ENCODE peak calls at places on chromosomes 3 and 15, in five cellular contexts. O is mesenchymal stem cell, E is H9, I is neuronal stem cell, Z is trophoblast cell. F is an unnamed sample.

GRCh38 chr15:22823495-22824128 is 14.9 kb upstream of the NIPA2 start:
- DNase-seq in O (no peak), E (no peak), I (no peak), Z (no peak), F (no peak)

GRCh38 chr3:51974963-51975856 is at the start of gene ABHD14A:
- DNase-seq in O (peak), E (peak), I (peak), Z (peak), F (no peak)

GRCh38 chr15:58399737-58400136 is 32.1 kb upstream of the LIPC start:
- DNase-seq in O (no peak), E (no peak), I (no peak), Z (no peak), F (no peak)

GRCh38 chr3:58164916-58165821 is 45.6 kb downstream of the DNASE1L3 start:
- DNase-seq in O (no peak), E (no peak), I (peak), Z (no peak), F (no peak)

GRCh38 chr3:28328188-28329151 is 20.1 kb upstream of the ZCWPW2 start:
- DNase-seq in O (peak), E (no peak), I (peak), Z (no peak), F (no peak)

GRCh38 chr3:186137051-186137685 is 28.3 kb upstream of the ETV5 start:
- DNase-seq in O (no peak), E (no peak), I (no peak), Z (peak), F (no peak)

GRCh38 chr15:54528021-54528420 is 549.8 kb downstream of the UNC13C start:
- DNase-seq in O (no peak), E (no peak), I (no peak), Z (no peak), F (no peak)

GRCh38 chr3:65039754-65040210 is 352.0 kb upstream of the ADAMTS9 start:
- DNase-seq in O (peak), E (no peak), I (no peak), Z (no peak), F (no peak)

GRCh38 chr3:126567696-126568438 is 9.1 kb upstream of the C3orf22 start:
- DNase-seq in O (no peak), E (peak), I (no peak), Z (no peak), F (peak)

GRCh38 chr3:99562990-99563607 is 75.3 kb upstream of the COL8A1 start:
- DNase-seq in O (no peak), E (no peak), I (no peak), Z (peak), F (no peak)

GRCh38 chr3:29255854-29256696 is 24.8 kb upstream of the RBMS3 start:
- DNase-seq in O (peak), E (no peak), I (no peak), Z (no peak), F (no peak)

GRCh38 chr3:63900459-63900858 is 11.7 kb downstream of the SCAANT1 start:
- DNase-seq in O (no peak), E (no peak), I (no peak), Z (no peak), F (no peak)

GRCh38 chr3:159798951-159799350 is 189.7 kb upstream of the IL12A start:
- DNase-seq in O (peak), E (no peak), I (no peak), Z (peak), F (no peak)

GRCh38 chr3:134369861-134370596 is 4.2 kb downstream of the AMOTL2 start:
- DNase-seq in O (no peak), E (peak), I (no peak), Z (no peak), F (no peak)

GRCh38 chr15:78979456-78980320 is 34.8 kb upstream of the CTSH start:
- DNase-seq in O (peak), E (peak), I (peak), Z (peak), F (peak)

GRCh38 chr3:150149651-150150051 is 179.0 kb upstream of the PFN2 start:
- DNase-seq in O (peak), E (no peak), I (no peak), Z (peak), F (no peak)

GRCh38 chr3:14386254-14386653 is 16.2 kb upstream of the SLC6A6 start:
- DNase-seq in O (no peak), E (no peak), I (no peak), Z (no peak), F (no peak)

GRCh38 chr15:55649058-55649423 is 60.9 kb upstream of the PYGO1 start:
- DNase-seq in O (peak), E (no peak), I (no peak), Z (peak), F (no peak)

GRCh38 chr3:68866157-68866556 is 66.2 kb downstream of the TAFA4 start:
- DNase-seq in O (peak), E (no peak), I (no peak), Z (no peak), F (no peak)

GRCh38 chr3:109888026-109888425 is 550.7 kb upstream of the DPPA4 start:
- DNase-seq in O (no peak), E (no peak), I (no peak), Z (no peak), F (no peak)

GRCh38 chr3:51340989-51341636 is 44.0 kb upstream of the MANF start:
- DNase-seq in O (peak), E (peak), I (no peak), Z (no peak), F (no peak)

GRCh38 chr3:32297366-32297765 is 58.9 kb downstream of the CMTM8 start:
- DNase-seq in O (peak), E (no peak), I (no peak), Z (peak), F (no peak)

GRCh38 chr3:42267878-42268277 is 1.9 kb upstream of the CCK start:
- DNase-seq in O (no peak), E (no peak), I (no peak), Z (no peak), F (no peak)

GRCh38 chr3:46573701-46574100 is 7.6 kb upstream of the LRRC2 start:
- DNase-seq in O (no peak), E (peak), I (no peak), Z (no peak), F (no peak)

GRCh38 chr3:12830785-12831581 is 10.4 kb downstream of the RPL32 start:
- DNase-seq in O (no peak), E (no peak), I (no peak), Z (no peak), F (no peak)

GRCh38 chr3:167575000-167575399 is 78.7 kb downstream of the WDR49 start:
- DNase-seq in O (no peak), E (peak), I (peak), Z (no peak), F (peak)

GRCh38 chr3:135226057-135226456 is 431.0 kb downstream of the EPHB1 start:
- DNase-seq in O (no peak), E (no peak), I (no peak), Z (no peak), F (no peak)

GRCh38 chr3:171774516-171774915 is 35.8 kb downstream of the PLD1 start:
- DNase-seq in O (no peak), E (no peak), I (no peak), Z (no peak), F (no peak)

GRCh38 chr3:3800076-3800448 is 831 bp downstream of the LRRN1 start:
- DNase-seq in O (no peak), E (peak), I (peak), Z (no peak), F (no peak)

GRCh38 chr3:141385386-141386079 is 17.2 kb downstream of the ZBTB38 start:
- DNase-seq in O (no peak), E (no peak), I (no peak), Z (no peak), F (no peak)

GRCh38 chr15:25134546-25134945 is 179.8 kb downstream of the SNRPN start:
- DNase-seq in O (peak), E (no peak), I (no peak), Z (no peak), F (no peak)

GRCh38 chr3:45947361-45947760 is 4.1 kb downstream of the CXCR6 start:
- DNase-seq in O (peak), E (no peak), I (no peak), Z (no peak), F (no peak)

GRCh38 chr3:50347187-50347813 is 1.8 kb upstream of the ZMYND10 start:
- DNase-seq in O (peak), E (peak), I (peak), Z (peak), F (no peak)

GRCh38 chr3:43364926-43365325 is 78.6 kb downstream of the SNRK start:
- DNase-seq in O (no peak), E (no peak), I (no peak), Z (no peak), F (no peak)

GRCh38 chr3:31804251-31805051 is 176.6 kb downstream of the OSBPL10 start:
- DNase-seq in O (peak), E (no peak), I (no peak), Z (no peak), F (no peak)

GRCh38 chr15:36601952-36602351 is 22.5 kb downstream of the CDIN1 start:
- DNase-seq in O (no peak), E (no peak), I (no peak), Z (no peak), F (no peak)

GRCh38 chr15:73760330-73760729 is 7.2 kb upstream of the INSYN1 start:
- DNase-seq in O (no peak), E (no peak), I (no peak), Z (no peak), F (no peak)

DNA sequence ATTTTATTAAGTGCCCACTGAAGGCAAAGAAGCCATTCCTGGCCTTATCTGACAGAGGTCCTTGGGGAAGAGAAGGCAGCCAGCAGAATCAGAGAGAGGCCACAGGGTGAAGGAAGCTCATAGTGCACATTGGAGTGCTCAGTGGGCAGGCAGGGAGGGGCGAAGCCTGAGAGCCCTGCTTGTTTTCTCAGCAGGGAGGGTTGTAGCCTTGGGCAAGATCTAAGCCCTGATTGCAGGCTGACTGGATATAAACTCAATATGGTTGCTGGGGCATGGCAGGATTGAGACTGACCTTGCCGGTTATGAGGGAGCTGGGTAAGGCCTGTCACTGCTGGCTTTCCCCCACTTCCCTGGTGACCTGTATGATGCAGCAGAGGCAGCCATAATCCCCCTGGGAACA is 7.5 kb upstream of the IGSF11 start:
- DNase-seq in O (no peak), E (no peak), I (no peak), Z (no peak), F (no peak)
- H2BK12ac ChIP-seq in O (no peak), E (no peak), I (no peak), Z (no peak), F (no peak)

GRCh38 chr3:182142928-182143327 is 431.2 kb downstream of the SOX2 start:
- DNase-seq in O (no peak), E (peak), I (no peak), Z (no peak), F (no peak)
- H2BK12ac ChIP-seq in O (no peak), E (no peak), I (no peak), Z (no peak), F (no peak)

DNA sequence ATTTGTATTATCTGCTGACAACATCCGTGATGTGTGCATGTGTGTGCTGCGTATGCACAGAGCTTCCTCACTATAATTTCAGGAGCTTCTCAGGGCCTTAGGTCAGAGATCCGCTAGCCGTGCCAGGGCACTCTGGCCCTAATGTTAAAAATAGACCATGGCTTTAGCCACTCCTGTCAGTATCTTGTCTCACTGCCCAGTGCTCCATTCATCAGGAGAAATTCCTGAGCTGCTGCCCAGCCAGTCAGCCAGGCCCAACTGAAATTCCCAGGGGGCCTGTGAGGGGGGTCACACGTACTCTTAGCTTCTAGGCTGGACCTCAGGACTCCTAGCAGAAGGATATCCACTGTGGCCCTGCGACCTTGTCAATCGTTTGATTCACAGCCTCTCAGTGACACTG is 70.0 kb upstream of the ABHD2 start:
- DNase-seq in O (no peak), E (no peak), I (no peak), Z (no peak), F (no peak)
- H2BK12ac ChIP-seq in O (no peak), E (no peak), I (no peak), Z (peak), F (peak)

GRCh38 chr15:75992897-75993296 is 19.3 kb downstream of the NRG4 start:
- DNase-seq in O (no peak), E (no peak), I (no peak), Z (no peak), F (no peak)

GRCh38 chr15:75985966-75986365 is 26.3 kb downstream of the NRG4 start:
- DNase-seq in O (peak), E (no peak), I (no peak), Z (no peak), F (no peak)

GRCh38 chr15:75989045-75989444 is 23.2 kb downstream of the NRG4 start:
- DNase-seq in O (no peak), E (no peak), I (no peak), Z (peak), F (no peak)

GRCh38 chr15:75994220-75994619 is 18.0 kb downstream of the NRG4 start:
- DNase-seq in O (no peak), E (no peak), I (no peak), Z (peak), F (no peak)

DNA sequence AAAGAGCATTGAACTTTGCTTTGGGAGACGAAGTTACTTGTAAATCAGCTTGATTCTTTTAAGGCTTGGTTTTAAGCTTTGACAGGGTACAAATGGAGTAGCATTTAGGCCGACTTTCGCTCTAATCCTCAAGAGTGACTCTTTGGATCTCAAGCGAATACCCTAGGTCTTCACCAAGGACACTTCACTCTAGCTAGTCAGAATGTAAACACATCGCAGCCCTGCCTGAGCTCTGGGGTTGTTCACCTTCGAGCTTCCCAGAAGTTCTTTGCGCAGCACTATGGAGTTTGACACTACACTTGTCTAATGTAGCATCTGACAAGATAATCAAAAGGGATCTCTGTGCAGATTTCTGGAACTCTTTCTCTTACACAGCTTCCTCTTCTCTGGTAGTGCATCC is 22.3 kb downstream of the NRG4 start:
- DNase-seq in O (no peak), E (no peak), I (no peak), Z (no peak), F (no peak)
- H2BK12ac ChIP-seq in O (no peak), E (no peak), I (no peak), Z (no peak), F (no peak)

GRCh38 chr3:197040679-197041078 is 11.1 kb upstream of the MELTF start:
- DNase-seq in O (no peak), E (no peak), I (no peak), Z (no peak), F (no peak)
- H2BK12ac ChIP-seq in O (no peak), E (no peak), I (no peak), Z (no peak), F (no peak)

DNA sequence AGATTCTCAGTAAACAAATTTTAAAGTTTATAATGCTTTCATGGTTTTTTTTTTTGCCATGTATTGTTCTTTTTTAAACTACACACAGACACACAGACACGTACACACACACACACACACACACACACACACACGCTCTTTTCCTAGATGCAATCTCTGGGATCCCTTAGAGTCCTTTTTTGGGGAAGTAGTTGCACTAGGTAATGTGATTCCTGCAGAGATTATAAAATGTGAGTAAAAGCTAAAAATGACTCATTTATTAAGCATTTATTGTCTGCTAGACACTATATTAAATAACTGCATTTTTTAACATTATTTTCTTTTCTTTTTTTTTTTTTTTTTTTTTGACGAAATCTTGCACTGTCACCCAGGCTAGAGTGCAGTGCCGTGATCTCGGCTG is 19.9 kb downstream of the NDUFB5 start:
- DNase-seq in O (no peak), E (no peak), I (no peak), Z (no peak), F (no peak)
- H2BK12ac ChIP-seq in O (no peak), E (no peak), I (no peak), Z (no peak), F (no peak)

GRCh38 chr3:181614878-181615277 is 96.8 kb upstream of the SOX2 start:
- DNase-seq in O (no peak), E (no peak), I (no peak), Z (no peak), F (no peak)
- H2BK12ac ChIP-seq in O (no peak), E (no peak), I (no peak), Z (no peak), F (no peak)

F was measured in H1.